ENCODE peak calls at places on chromosomes 11 and 22, in five cellular contexts. One of them, this sample, is unnamed.

GRCh38 chr22:43209971-43210370 is 23.0 kb upstream of the TTLL12 start:
- DNase-seq in HepG2: no peak
- DNase-seq in transverse colon: no peak
- DNase-seq in cardiac muscle cell: no peak
- DNase-seq in lung: no peak
- DNase-seq in this sample: no peak

GRCh38 chr22:25558341-25558740 is 6.1 kb upstream of the GRK3 start:
- DNase-seq in HepG2: no peak
- DNase-seq in transverse colon: no peak
- DNase-seq in cardiac muscle cell: no peak
- DNase-seq in lung: no peak
- DNase-seq in this sample: no peak

GRCh38 chr22:19891350-19892248 is 36.9 kb upstream of the GNB1L start:
- DNase-seq in HepG2: peak
- DNase-seq in transverse colon: no peak
- DNase-seq in cardiac muscle cell: peak
- DNase-seq in lung: no peak
- DNase-seq in this sample: peak

GRCh38 chr11:10493041-10493663 is 38.1 kb downstream of the AMPD3 start:
- DNase-seq in HepG2: no peak
- DNase-seq in transverse colon: no peak
- DNase-seq in cardiac muscle cell: no peak
- DNase-seq in lung: peak
- DNase-seq in this sample: no peak

GRCh38 chr11:70326365-70326803 is 55.9 kb downstream of the PPFIA1 start:
- DNase-seq in HepG2: no peak
- DNase-seq in transverse colon: peak
- DNase-seq in cardiac muscle cell: peak
- DNase-seq in lung: no peak
- DNase-seq in this sample: no peak

GRCh38 chr11:2258501-2259465 is 11.6 kb downstream of the ASCL2 start:
- DNase-seq in HepG2: no peak
- DNase-seq in transverse colon: no peak
- DNase-seq in cardiac muscle cell: no peak
- DNase-seq in lung: no peak
- DNase-seq in this sample: peak

GRCh38 chr11:126139541-126140091 is 71.8 kb downstream of the RPUSD4 start:
- DNase-seq in HepG2: no peak
- DNase-seq in transverse colon: no peak
- DNase-seq in cardiac muscle cell: peak
- DNase-seq in lung: no peak
- DNase-seq in this sample: no peak

GRCh38 chr11:45333506-45333971 is 47.4 kb upstream of the SYT13 start:
- DNase-seq in HepG2: peak
- DNase-seq in transverse colon: peak
- DNase-seq in cardiac muscle cell: peak
- DNase-seq in lung: peak
- DNase-seq in this sample: no peak

GRCh38 chr11:104015649-104016415 is 20.6 kb upstream of the DDI1 start:
- DNase-seq in HepG2: no peak
- DNase-seq in transverse colon: no peak
- DNase-seq in cardiac muscle cell: no peak
- DNase-seq in lung: no peak
- DNase-seq in this sample: no peak

GRCh38 chr11:65435981-65436411 is 13.4 kb downstream of the NEAT1 start:
- DNase-seq in HepG2: no peak
- DNase-seq in transverse colon: peak
- DNase-seq in cardiac muscle cell: peak
- DNase-seq in lung: no peak
- DNase-seq in this sample: no peak

GRCh38 chr11:64765291-64765803 is 5.6 kb upstream of the PYGM start:
- DNase-seq in HepG2: no peak
- DNase-seq in transverse colon: no peak
- DNase-seq in cardiac muscle cell: no peak
- DNase-seq in lung: no peak
- DNase-seq in this sample: peak

GRCh38 chr11:74321487-74322188 is 10.2 kb upstream of the P4HA3 start:
- DNase-seq in HepG2: peak
- DNase-seq in transverse colon: no peak
- DNase-seq in cardiac muscle cell: peak
- DNase-seq in lung: no peak
- DNase-seq in this sample: no peak

GRCh38 chr11:44754876-44755552 is 28.3 kb downstream of the TSPAN18 start:
- DNase-seq in HepG2: no peak
- DNase-seq in transverse colon: no peak
- DNase-seq in cardiac muscle cell: no peak
- DNase-seq in lung: no peak
- DNase-seq in this sample: no peak

GRCh38 chr11:33015621-33016551 is at the start of gene DEPDC7:
- DNase-seq in HepG2: peak
- DNase-seq in transverse colon: peak
- DNase-seq in cardiac muscle cell: peak
- DNase-seq in lung: peak
- DNase-seq in this sample: peak

GRCh38 chr11:134521001-134521400 is 109.0 kb upstream of the B3GAT1 start:
- DNase-seq in HepG2: no peak
- DNase-seq in transverse colon: no peak
- DNase-seq in cardiac muscle cell: no peak
- DNase-seq in lung: no peak
- DNase-seq in this sample: no peak

GRCh38 chr11:64357904-64358535 is 942 bp upstream of the RPS6KA4 start:
- DNase-seq in HepG2: peak
- DNase-seq in transverse colon: peak
- DNase-seq in cardiac muscle cell: no peak
- DNase-seq in lung: no peak
- DNase-seq in this sample: peak

GRCh38 chr11:134261626-134262488 is 8.5 kb downstream of the ACAD8 start:
- DNase-seq in HepG2: peak
- DNase-seq in transverse colon: no peak
- DNase-seq in cardiac muscle cell: peak
- DNase-seq in lung: no peak
- DNase-seq in this sample: peak

GRCh38 chr11:111299111-111300026 is 1.0 kb downstream of the POU2AF3 start:
- DNase-seq in HepG2: peak
- DNase-seq in transverse colon: peak
- DNase-seq in cardiac muscle cell: peak
- DNase-seq in lung: peak
- DNase-seq in this sample: peak

GRCh38 chr22:40976866-40977700 is 25.9 kb downstream of the RBX1 start:
- DNase-seq in HepG2: no peak
- DNase-seq in transverse colon: no peak
- DNase-seq in cardiac muscle cell: no peak
- DNase-seq in lung: no peak
- DNase-seq in this sample: no peak

GRCh38 chr11:6268811-6269210 is 9.2 kb downstream of the CCKBR start:
- DNase-seq in HepG2: no peak
- DNase-seq in transverse colon: no peak
- DNase-seq in cardiac muscle cell: no peak
- DNase-seq in lung: no peak
- DNase-seq in this sample: no peak

GRCh38 chr11:58675344-58676155 is 53.1 kb downstream of the CNTF start:
- DNase-seq in HepG2: peak
- DNase-seq in transverse colon: peak
- DNase-seq in cardiac muscle cell: peak
- DNase-seq in lung: peak
- DNase-seq in this sample: peak

GRCh38 chr11:6693342-6694228 is 10.4 kb upstream of the MRPL17 start:
- DNase-seq in HepG2: no peak
- DNase-seq in transverse colon: no peak
- DNase-seq in cardiac muscle cell: peak
- DNase-seq in lung: no peak
- DNase-seq in this sample: no peak

GRCh38 chr11:127866109-127866508 is 721.2 kb downstream of the ETS1 start:
- DNase-seq in HepG2: no peak
- DNase-seq in transverse colon: no peak
- DNase-seq in cardiac muscle cell: no peak
- DNase-seq in lung: no peak
- DNase-seq in this sample: no peak

GRCh38 chr22:48649031-48649430 is 1178.6 kb downstream of the BRD1 start:
- DNase-seq in HepG2: no peak
- DNase-seq in transverse colon: no peak
- DNase-seq in cardiac muscle cell: no peak
- DNase-seq in lung: no peak
- DNase-seq in this sample: no peak

GRCh38 chr11:20355221-20356219 is 8.0 kb upstream of the HTATIP2 start:
- DNase-seq in HepG2: peak
- DNase-seq in transverse colon: peak
- DNase-seq in cardiac muscle cell: peak
- DNase-seq in lung: no peak
- DNase-seq in this sample: peak

GRCh38 chr11:65182258-65183170 is 786 bp downstream of the CAPN1 start:
- DNase-seq in HepG2: peak
- DNase-seq in transverse colon: peak
- DNase-seq in cardiac muscle cell: peak
- DNase-seq in lung: peak
- DNase-seq in this sample: peak

GRCh38 chr11:63623513-63624140 is 9.4 kb upstream of the PLAAT3 start:
- DNase-seq in HepG2: no peak
- DNase-seq in transverse colon: no peak
- DNase-seq in cardiac muscle cell: no peak
- DNase-seq in lung: no peak
- DNase-seq in this sample: no peak

GRCh38 chr11:110509485-110509884 is 79.7 kb downstream of the FDX1 start:
- DNase-seq in HepG2: no peak
- DNase-seq in transverse colon: no peak
- DNase-seq in cardiac muscle cell: no peak
- DNase-seq in lung: no peak
- DNase-seq in this sample: no peak

GRCh38 chr11:61497473-61497872 is 11.1 kb upstream of the LRRC10B start:
- DNase-seq in HepG2: no peak
- DNase-seq in transverse colon: no peak
- DNase-seq in cardiac muscle cell: no peak
- DNase-seq in lung: no peak
- DNase-seq in this sample: no peak

GRCh38 chr11:103541186-103541795 is 432.1 kb downstream of the DYNC2H1 start:
- DNase-seq in HepG2: no peak
- DNase-seq in transverse colon: no peak
- DNase-seq in cardiac muscle cell: no peak
- DNase-seq in lung: no peak
- DNase-seq in this sample: peak

GRCh38 chr22:44540756-44541670 is 43.0 kb upstream of the RTL6 start:
- DNase-seq in HepG2: no peak
- DNase-seq in transverse colon: no peak
- DNase-seq in cardiac muscle cell: peak
- DNase-seq in lung: no peak
- DNase-seq in this sample: no peak

GRCh38 chr11:133898031-133898769 is 52.9 kb upstream of the SPATA19 start:
- DNase-seq in HepG2: no peak
- DNase-seq in transverse colon: no peak
- DNase-seq in cardiac muscle cell: no peak
- DNase-seq in lung: no peak
- DNase-seq in this sample: no peak

GRCh38 chr11:102010776-102011500 is 36.3 kb upstream of the CFAP300 start:
- DNase-seq in HepG2: peak
- DNase-seq in transverse colon: peak
- DNase-seq in cardiac muscle cell: peak
- DNase-seq in lung: peak
- DNase-seq in this sample: peak

GRCh38 chr11:95545116-95545875 is 244.3 kb downstream of the FAM76B start:
- DNase-seq in HepG2: no peak
- DNase-seq in transverse colon: no peak
- DNase-seq in cardiac muscle cell: no peak
- DNase-seq in lung: no peak
- DNase-seq in this sample: peak

GRCh38 chr11:126394036-126394435 is 38.5 kb downstream of the ST3GAL4 start:
- DNase-seq in HepG2: no peak
- DNase-seq in transverse colon: no peak
- DNase-seq in cardiac muscle cell: no peak
- DNase-seq in lung: no peak
- DNase-seq in this sample: no peak

DNA sequence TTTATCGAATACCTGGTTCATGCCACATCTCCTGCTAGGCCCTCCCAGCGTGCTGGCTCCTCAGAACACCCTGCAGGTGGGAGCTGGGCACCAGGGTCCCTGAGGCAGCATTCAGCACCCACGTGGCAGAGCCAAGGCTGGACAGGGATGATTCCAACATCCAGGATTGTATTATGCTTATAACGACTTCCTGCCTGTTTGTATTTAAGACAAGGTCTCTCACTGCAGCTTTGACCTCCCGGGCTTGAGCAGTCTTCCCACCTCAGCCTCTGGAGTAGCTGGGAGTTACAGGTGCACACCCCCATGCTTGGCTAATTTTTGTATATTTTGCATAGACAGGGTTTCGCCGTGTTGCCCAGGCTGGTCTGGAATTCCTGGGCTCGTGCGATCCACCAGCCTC is 64.7 kb upstream of the WNT7B start:
- DNase-seq in HepG2: no peak
- DNase-seq in transverse colon: no peak
- DNase-seq in cardiac muscle cell: no peak
- DNase-seq in lung: no peak
- DNase-seq in this sample: no peak
- H3K4me3 ChIP-seq in HepG2: no peak
- H3K4me3 ChIP-seq in transverse colon: no peak
- H3K4me3 ChIP-seq in cardiac muscle cell: no peak
- H3K4me3 ChIP-seq in lung: no peak
- H3K4me3 ChIP-seq in this sample: no peak

GRCh38 chr22:37244114-37244921 is at the start of gene RAC2:
- DNase-seq in HepG2: no peak
- DNase-seq in transverse colon: peak
- DNase-seq in cardiac muscle cell: peak
- DNase-seq in lung: peak
- DNase-seq in this sample: peak
- H3K4me3 ChIP-seq in HepG2: no peak
- H3K4me3 ChIP-seq in transverse colon: peak
- H3K4me3 ChIP-seq in cardiac muscle cell: no peak
- H3K4me3 ChIP-seq in lung: no peak
- H3K4me3 ChIP-seq in this sample: no peak

GRCh38 chr11:78957481-78958245 is 383.0 kb upstream of the NARS2 start:
- DNase-seq in HepG2: no peak
- DNase-seq in transverse colon: no peak
- DNase-seq in cardiac muscle cell: no peak
- DNase-seq in lung: no peak
- DNase-seq in this sample: no peak

GRCh38 chr11:78961186-78961782 is 386.6 kb upstream of the NARS2 start:
- DNase-seq in HepG2: no peak
- DNase-seq in transverse colon: peak
- DNase-seq in cardiac muscle cell: peak
- DNase-seq in lung: peak
- DNase-seq in this sample: peak

GRCh38 chr11:78958444-78958843 is 383.8 kb upstream of the NARS2 start:
- DNase-seq in HepG2: no peak
- DNase-seq in transverse colon: no peak
- DNase-seq in cardiac muscle cell: no peak
- DNase-seq in lung: no peak
- DNase-seq in this sample: no peak

GRCh38 chr11:78967811-78968210 is 393.1 kb upstream of the NARS2 start:
- DNase-seq in HepG2: no peak
- DNase-seq in transverse colon: no peak
- DNase-seq in cardiac muscle cell: no peak
- DNase-seq in lung: no peak
- DNase-seq in this sample: no peak

GRCh38 chr11:78961938-78962701 is 387.5 kb upstream of the NARS2 start:
- DNase-seq in HepG2: no peak
- DNase-seq in transverse colon: no peak
- DNase-seq in cardiac muscle cell: peak
- DNase-seq in lung: no peak
- DNase-seq in this sample: no peak
- H3K4me3 ChIP-seq in HepG2: no peak
- H3K4me3 ChIP-seq in transverse colon: no peak
- H3K4me3 ChIP-seq in cardiac muscle cell: peak
- H3K4me3 ChIP-seq in lung: no peak
- H3K4me3 ChIP-seq in this sample: no peak

GRCh38 chr11:93908689-93909088 is 58.3 kb upstream of the VSTM5 start:
- DNase-seq in HepG2: no peak
- DNase-seq in transverse colon: no peak
- DNase-seq in cardiac muscle cell: peak
- DNase-seq in lung: no peak
- DNase-seq in this sample: no peak
- H3K4me3 ChIP-seq in HepG2: no peak
- H3K4me3 ChIP-seq in transverse colon: no peak
- H3K4me3 ChIP-seq in cardiac muscle cell: no peak
- H3K4me3 ChIP-seq in lung: no peak
- H3K4me3 ChIP-seq in this sample: no peak

This sample was measured in Caco-2.